ENCODE peak calls at places on chromosomes 1 and 21, in four cellular contexts. Z is CD8-positive, alpha-beta T cell; N is glutamatergic neuron; G is psoas muscle. L is an unnamed sample.

GRCh38 chr1:19648689-19649088 is 4.6 kb downstream of the NBL1 start:
- DNase-seq in Z (no peak), N (no peak), G (peak), L (no peak)

GRCh38 chr1:230303069-230303468 is 123.1 kb downstream of the PGBD5 start:
- DNase-seq in Z (no peak), N (no peak), G (no peak), L (no peak)

GRCh38 chr21:36120304-36120902 is 14.5 kb upstream of the CBR3 start:
- DNase-seq in Z (no peak), N (no peak), G (peak), L (no peak)

GRCh38 chr1:50195205-50195604 is 86.5 kb downstream of the ELAVL4 start:
- DNase-seq in Z (no peak), N (no peak), G (no peak), L (no peak)

GRCh38 chr1:169779970-169780369 is 14.7 kb downstream of the METTL18 start:
- DNase-seq in Z (no peak), N (no peak), G (no peak), L (no peak)

GRCh38 chr1:115495603-115496002 is 146.2 kb upstream of the VANGL1 start:
- DNase-seq in Z (no peak), N (no peak), G (no peak), L (no peak)

GRCh38 chr1:242428403-242429190 is 95.9 kb downstream of the PLD5 start:
- DNase-seq in Z (no peak), N (no peak), G (no peak), L (no peak)

GRCh38 chr1:177137814-177138213 is 26.7 kb downstream of the ASTN1 start:
- DNase-seq in Z (no peak), N (no peak), G (no peak), L (no peak)

GRCh38 chr1:239816090-239816812 is 275.4 kb upstream of the FMN2 start:
- DNase-seq in Z (no peak), N (peak), G (no peak), L (no peak)

GRCh38 chr1:27755865-27756264 is 17.2 kb upstream of the STX12 start:
- DNase-seq in Z (no peak), N (no peak), G (no peak), L (no peak)

GRCh38 chr1:183480971-183481431 is 8.7 kb downstream of the SMG7 start:
- DNase-seq in Z (no peak), N (no peak), G (no peak), L (no peak)

GRCh38 chr1:186420923-186421322 is 40.0 kb downstream of the PDC start:
- DNase-seq in Z (no peak), N (no peak), G (no peak), L (no peak)

GRCh38 chr1:41891403-41891896 is 27.3 kb downstream of the HIVEP3 start:
- DNase-seq in Z (peak), N (no peak), G (no peak), L (no peak)

GRCh38 chr1:17117451-17118265 is 1.6 kb downstream of the PADI2 start:
- DNase-seq in Z (no peak), N (no peak), G (peak), L (no peak)

GRCh38 chr21:41768371-41769042 is 1.7 kb upstream of the RIPK4 start:
- DNase-seq in Z (peak), N (no peak), G (no peak), L (no peak)
- TF ChIP-seq CTCF in Z (no peak), N (no peak), G (no peak), L (peak)

GRCh38 chr1:93621246-93621645 is 60.4 kb downstream of the BCAR3 start:
- DNase-seq in Z (no peak), N (no peak), G (no peak), L (no peak)

GRCh38 chr1:93620841-93621210 is 60.8 kb downstream of the BCAR3 start:
- DNase-seq in Z (no peak), N (no peak), G (no peak), L (no peak)

GRCh38 chr1:93617670-93618488 is 63.8 kb downstream of the BCAR3 start:
- DNase-seq in Z (no peak), N (peak), G (no peak), L (peak)

GRCh38 chr1:93619507-93620168 is 62.0 kb downstream of the BCAR3 start:
- DNase-seq in Z (no peak), N (no peak), G (no peak), L (no peak)

DNA sequence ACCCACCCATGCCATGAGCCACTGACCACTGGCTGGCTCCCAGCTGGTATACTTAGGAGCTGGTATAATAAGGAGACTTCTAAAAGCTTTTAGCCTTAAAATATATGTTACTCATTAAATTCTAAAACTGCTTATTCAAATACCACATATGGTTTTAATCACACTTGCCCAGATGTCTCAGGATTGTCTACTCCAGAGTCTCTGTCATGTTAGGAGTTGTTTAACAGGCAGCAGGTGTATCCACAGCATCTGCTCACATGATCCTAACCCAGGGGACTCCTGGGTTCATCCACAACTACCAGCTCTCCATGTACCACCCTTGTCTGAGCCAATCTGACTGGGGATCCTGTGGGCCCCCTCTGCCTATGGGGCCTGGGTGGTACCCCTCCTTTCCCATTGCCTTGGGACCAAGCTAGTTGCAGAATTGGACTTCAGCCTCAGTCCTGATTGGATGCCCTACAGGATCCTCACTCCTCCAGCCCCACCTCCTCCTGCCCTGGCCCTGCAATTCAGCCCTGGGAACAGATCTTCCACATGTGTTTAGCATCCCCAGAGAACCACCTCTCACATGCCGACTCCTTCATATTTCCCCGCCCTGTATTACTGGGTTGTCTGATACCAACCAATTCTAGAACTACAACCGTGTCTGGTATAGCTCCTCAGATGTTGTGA is 61.3 kb downstream of the BCAR3 start:
- DNase-seq in Z (no peak), N (no peak), G (no peak), L (no peak)
- TF ChIP-seq CTCF in Z (no peak), N (no peak), G (no peak), L (no peak)

GRCh38 chr1:145858937-145859490 is at the start of gene PIAS3:
- DNase-seq in Z (peak), N (peak), G (peak), L (peak)

GRCh38 chr1:145859491-145860159 is 744 bp upstream of the PIAS3 start:
- DNase-seq in Z (peak), N (peak), G (peak), L (peak)

GRCh38 chr1:145857170-145857569 is 1.7 kb downstream of the PIAS3 start:
- DNase-seq in Z (no peak), N (no peak), G (no peak), L (no peak)

GRCh38 chr1:145858238-145858936 is 494 bp downstream of the PIAS3 start:
- DNase-seq in Z (peak), N (peak), G (peak), L (no peak)

GRCh38 chr1:145855426-145855948 is 3.4 kb downstream of the PIAS3 start:
- DNase-seq in Z (no peak), N (no peak), G (no peak), L (no peak)
- TF ChIP-seq CTCF in Z (no peak), N (no peak), G (no peak), L (no peak)

DNA sequence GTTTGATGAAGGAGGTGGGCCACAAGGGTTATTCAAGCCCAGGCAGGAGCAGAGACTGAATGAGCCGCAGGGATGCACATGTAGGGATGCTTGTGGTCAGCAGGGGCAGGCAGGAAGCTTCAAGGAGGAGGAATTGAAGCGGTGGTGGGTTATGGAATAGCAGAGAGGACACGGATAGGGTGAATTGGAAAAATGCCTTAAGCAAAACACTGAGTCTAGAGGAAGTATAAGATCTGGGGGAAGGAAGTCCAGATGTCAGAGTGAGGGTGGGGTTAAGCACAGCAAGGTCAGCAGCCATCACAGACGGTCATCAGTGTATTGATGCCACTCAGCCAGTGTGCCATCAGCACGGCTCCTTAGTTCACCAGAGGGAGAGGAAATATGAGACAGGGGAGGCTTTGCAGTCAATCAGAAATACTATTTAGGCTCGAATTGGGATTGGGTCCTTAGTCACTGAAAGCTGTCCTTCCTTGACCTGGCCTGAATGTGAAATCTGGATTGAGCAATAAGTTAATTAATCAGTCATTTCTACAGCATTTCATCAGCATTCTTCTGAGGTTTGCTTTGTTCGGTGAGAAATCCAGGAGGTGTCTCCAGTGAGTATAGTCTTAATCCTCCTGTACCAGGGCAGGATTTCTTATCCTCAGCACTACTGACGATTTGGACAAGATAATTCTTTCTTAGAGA is 6.0 kb upstream of the LCE1F start:
- DNase-seq in Z (no peak), N (no peak), G (no peak), L (no peak)
- TF ChIP-seq CTCF in Z (no peak), N (no peak), G (no peak), L (no peak)

GRCh38 chr1:162230096-162230495 is 146.6 kb downstream of the SPATA46 start:
- DNase-seq in Z (no peak), N (no peak), G (no peak), L (no peak)
- TF ChIP-seq CTCF in Z (no peak), N (no peak), G (no peak), L (no peak)

GRCh38 chr1:237120683-237121082 is 78.7 kb downstream of the RYR2 start:
- DNase-seq in Z (no peak), N (no peak), G (no peak), L (no peak)

GRCh38 chr1:237119091-237119490 is 77.1 kb downstream of the RYR2 start:
- DNase-seq in Z (no peak), N (no peak), G (no peak), L (no peak)

GRCh38 chr1:237126180-237126579 is 84.2 kb downstream of the RYR2 start:
- DNase-seq in Z (no peak), N (no peak), G (no peak), L (no peak)

DNA sequence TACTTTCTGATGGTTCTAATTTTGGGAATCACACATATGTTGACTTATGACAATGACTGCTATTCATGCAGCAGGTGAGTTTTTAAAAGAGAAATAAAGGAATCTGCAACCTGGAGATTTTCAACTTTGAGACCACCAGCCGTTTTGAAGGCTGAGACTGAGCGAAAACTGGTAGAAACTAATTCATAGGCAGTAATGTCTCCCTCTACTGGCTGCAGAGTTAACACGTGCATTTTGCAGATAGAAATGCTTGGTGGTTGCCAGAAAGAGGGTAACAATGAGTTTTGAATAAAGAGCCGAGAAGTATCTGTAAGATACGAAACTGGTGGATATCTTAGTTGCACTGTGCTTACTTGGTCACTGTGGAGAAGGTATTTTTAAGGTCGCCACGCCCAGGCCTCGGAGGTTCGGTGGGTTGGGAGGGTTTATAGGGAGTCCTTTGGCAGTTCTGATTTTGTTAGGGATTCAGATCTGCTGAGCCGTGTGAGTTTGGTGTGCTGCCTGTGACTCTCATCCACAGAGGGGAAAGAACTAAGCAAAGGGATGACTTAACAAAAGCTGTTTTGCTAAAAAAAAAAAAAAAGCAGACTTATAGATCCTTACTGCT is 83.0 kb downstream of the RYR2 start:
- DNase-seq in Z (no peak), N (no peak), G (no peak), L (no peak)
- TF ChIP-seq CTCF in Z (no peak), N (peak), G (no peak), L (peak)

GRCh38 chr1:103106426-103107321 is 1.6 kb downstream of the COL11A1 start:
- DNase-seq in Z (no peak), N (peak), G (peak), L (peak)
- TF ChIP-seq CTCF in Z (no peak), N (peak), G (peak), L (peak)